ENCODE peak calls at places on chromosomes 1 and 21, in six cellular contexts. Q is foreskin fibroblast, G is choroid plexus epithelial cell, D is AG04450, T is pancreas, V is testis. I is an unnamed sample.

GRCh38 chr1:89633745-89634625 is 1.1 kb downstream of the LRRC8C start:
- DNase-seq in Q (no peak), G (peak; percentile 49), D (no peak), T (no peak), V (peak; percentile 50), I (no peak)

GRCh38 chr21:42818328-42818749 is 61.0 kb downstream of the WDR4 start:
- DNase-seq in Q (peak; percentile 33), G (peak; percentile 71), D (no peak), T (peak; percentile 44), V (peak; percentile 83), I (peak; percentile 56)

GRCh38 chr1:180282401-180282800 is 52.3 kb downstream of the LHX4 start:
- DNase-seq in Q (no peak), G (no peak), D (no peak), T (no peak), V (no peak), I (no peak)

GRCh38 chr1:170586321-170586855 is 54.4 kb downstream of the GORAB start:
- DNase-seq in Q (peak; percentile 47), G (no peak), D (no peak), T (no peak), V (peak; percentile 28), I (peak; percentile 54)

GRCh38 chr1:207925210-207925609 is 14.3 kb upstream of the CD34 start:
- DNase-seq in Q (no peak), G (peak; percentile 9), D (no peak), T (no peak), V (peak; percentile 48), I (peak; percentile 99)

GRCh38 chr1:163035791-163036249 is 33.3 kb upstream of the RGS4 start:
- DNase-seq in Q (peak; percentile 79), G (peak; percentile 84), D (peak; percentile 65), T (no peak), V (no peak), I (no peak)

GRCh38 chr1:31581821-31582810 is 5.8 kb downstream of the TINAGL1 start:
- DNase-seq in Q (no peak), G (no peak), D (no peak), T (no peak), V (peak; percentile 6), I (no peak)

GRCh38 chr1:214983126-214983869 is 99.2 kb upstream of the KCNK2 start:
- DNase-seq in Q (peak; percentile 41), G (peak; percentile 62), D (peak; percentile 29), T (no peak), V (no peak), I (no peak)

GRCh38 chr1:228265167-228265566 is 57.3 kb downstream of the OBSCN start:
- DNase-seq in Q (no peak), G (peak; percentile 48), D (no peak), T (no peak), V (no peak), I (no peak)

GRCh38 chr1:42221952-42222606 is 57.5 kb upstream of the GUCA2A start:
- DNase-seq in Q (no peak), G (peak; percentile 82), D (no peak), T (no peak), V (no peak), I (no peak)

GRCh38 chr1:2808831-2809605 is 7.5 kb upstream of the TTC34 start:
- DNase-seq in Q (no peak), G (no peak), D (no peak), T (no peak), V (no peak), I (no peak)

GRCh38 chr1:107897428-107898339 is 67.3 kb downstream of the VAV3 start:
- DNase-seq in Q (no peak), G (no peak), D (no peak), T (no peak), V (no peak), I (no peak)

GRCh38 chr1:212852105-212852688 is 4.7 kb upstream of the SPATA45 start:
- DNase-seq in Q (no peak), G (no peak), D (no peak), T (no peak), V (no peak), I (no peak)

GRCh38 chr1:44294588-44295007 is 60.5 kb downstream of the ERI3 start:
- DNase-seq in Q (peak; percentile 73), G (peak; percentile 23), D (peak; percentile 11), T (no peak), V (peak; percentile 85), I (peak; percentile 75)

GRCh38 chr1:7149080-7149838 is 364.0 kb downstream of the CAMTA1 start:
- DNase-seq in Q (no peak), G (peak; percentile 62), D (no peak), T (peak; percentile 58), V (peak; percentile 28), I (no peak)

GRCh38 chr1:58883037-58883887 is 99.4 kb upstream of the JUN start:
- DNase-seq in Q (peak; percentile 96), G (peak; percentile 99), D (peak; percentile 79), T (peak; percentile 58), V (peak; percentile 50), I (no peak)

GRCh38 chr1:154972213-154972516 is 1.6 kb upstream of the SHC1 start:
- DNase-seq in Q (no peak), G (no peak), D (no peak), T (no peak), V (no peak), I (no peak)
- H3K4me3 ChIP-seq in Q (peak overlapping the region; percentile 69), G (peak overlapping the region; percentile 83), D (peak overlapping the region; percentile 77), T (peak overlapping the region; percentile 52), V (no peak overlapping the region), I (no peak overlapping the region)

GRCh38 chr21:21230672-21231071 is 232.5 kb downstream of the NCAM2 start:
- DNase-seq in Q (no peak), G (peak; percentile 54), D (no peak), T (no peak), V (no peak), I (no peak)

GRCh38 chr21:21236981-21237380 is 238.8 kb downstream of the NCAM2 start:
- DNase-seq in Q (no peak), G (no peak), D (no peak), T (no peak), V (no peak), I (no peak)

GRCh38 chr21:21226472-21226871 is 228.3 kb downstream of the NCAM2 start:
- DNase-seq in Q (no peak), G (no peak), D (no peak), T (no peak), V (no peak), I (no peak)

DNA sequence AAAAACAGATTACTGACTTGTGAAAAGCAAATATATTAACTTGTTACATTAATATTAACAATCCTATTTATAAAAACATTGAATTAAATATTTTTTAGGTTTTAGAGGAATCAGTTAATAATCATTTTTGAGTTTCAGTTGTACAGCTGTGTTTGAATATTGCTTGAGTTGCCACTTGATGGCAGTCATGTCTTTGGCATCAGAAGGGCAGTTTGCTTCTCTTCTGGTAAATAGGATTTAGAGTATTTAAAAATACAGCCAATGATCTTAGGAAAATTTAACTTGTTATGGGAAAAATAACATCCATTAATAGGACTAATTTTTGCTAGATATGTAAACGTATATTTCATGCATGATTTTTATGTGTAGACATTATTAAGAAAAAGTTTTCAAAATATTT is 234.1 kb downstream of the NCAM2 start:
- DNase-seq in Q (peak; percentile 23), G (peak; percentile 88), D (peak; percentile 29), T (no peak), V (peak; percentile 40), I (peak; percentile 16)
- TF ChIP-seq CTCF in Q (peak; percentile 37), G (peak; percentile 74), D (peak; percentile 70), T (no peak), V (peak; percentile 35), I (peak; percentile 33)

DNA sequence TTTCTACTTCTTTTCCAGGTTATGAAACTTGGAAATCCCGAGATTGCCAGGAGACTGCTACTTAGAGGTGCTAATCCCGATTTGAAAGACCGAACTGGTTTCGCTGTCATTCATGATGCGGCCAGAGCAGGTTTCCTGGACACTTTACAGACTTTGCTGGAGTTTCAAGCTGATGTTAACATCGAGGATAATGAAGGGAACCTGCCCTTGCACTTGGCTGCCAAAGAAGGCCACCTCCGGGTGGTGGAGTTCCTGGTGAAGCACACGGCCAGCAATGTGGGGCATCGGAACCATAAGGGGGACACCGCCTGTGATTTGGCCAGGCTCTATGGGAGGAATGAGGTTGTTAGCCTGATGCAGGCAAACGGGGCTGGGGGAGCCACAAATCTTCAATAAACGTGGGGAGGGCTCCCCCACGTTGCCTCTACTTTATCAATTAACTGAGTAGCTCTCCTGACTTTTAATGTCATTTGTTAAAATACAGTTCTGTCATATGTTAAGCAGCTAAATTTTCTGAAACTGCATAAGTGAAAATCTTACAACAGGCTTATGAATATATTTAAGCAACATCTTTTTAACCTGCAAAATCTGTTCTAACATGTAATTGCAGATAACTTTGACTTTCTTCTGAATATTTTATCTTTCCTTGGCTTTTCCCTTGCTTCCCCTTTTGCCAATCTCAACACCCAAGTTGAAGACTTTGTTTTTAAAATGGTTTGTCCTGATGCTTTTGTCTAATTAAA is 4.0 kb downstream of the CDKN2C start:
- DNase-seq in Q (no peak), G (no peak), D (no peak), T (no peak), V (no peak), I (peak; percentile 43)
- H3K4me3 ChIP-seq in Q (no peak overlapping the region), G (no peak overlapping the region), D (no peak overlapping the region), T (no peak overlapping the region), V (no peak overlapping the region), I (peak overlapping the region; percentile 90)

GRCh38 chr1:78048446-78048845 is 2.7 kb downstream of the GIPC2 start:
- DNase-seq in Q (no peak), G (no peak), D (no peak), T (no peak), V (no peak), I (no peak)

GRCh38 chr1:78045850-78046778 is at the start of gene GIPC2:
- DNase-seq in Q (no peak), G (peak; percentile 39), D (no peak), T (peak; percentile 54), V (peak; percentile 51), I (no peak)

GRCh38 chr1:78047631-78048030 is 1.9 kb downstream of the GIPC2 start:
- DNase-seq in Q (no peak), G (no peak), D (no peak), T (no peak), V (no peak), I (no peak)

GRCh38 chr1:78045600-78045849 is 241 bp upstream of the GIPC2 start:
- DNase-seq in Q (no peak), G (no peak), D (no peak), T (no peak), V (peak; percentile 33), I (no peak)

DNA sequence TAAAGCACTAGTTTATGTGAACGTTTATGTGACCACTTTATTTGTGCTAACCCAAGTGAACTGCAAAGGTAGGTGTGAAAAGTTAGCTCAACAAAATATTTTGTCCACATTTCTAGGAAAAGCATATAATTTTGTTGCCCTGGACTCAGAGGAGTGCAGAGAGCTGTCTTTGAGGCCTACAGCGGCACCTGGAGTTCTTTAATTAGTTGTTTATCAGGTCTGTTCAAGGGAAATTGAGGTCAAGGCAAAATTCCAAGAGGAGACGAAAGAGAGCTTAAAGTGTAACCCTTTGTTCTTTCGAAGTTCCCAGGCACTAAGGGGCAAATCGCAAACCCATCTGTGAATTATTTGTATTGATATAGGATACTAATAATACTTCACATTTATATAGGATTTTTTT is 1.4 kb downstream of the GIPC2 start:
- DNase-seq in Q (no peak), G (no peak), D (no peak), T (peak; percentile 38), V (no peak), I (no peak)
- TF ChIP-seq CTCF in Q (no peak), G (no peak), D (no peak), T (no peak), V (no peak), I (no peak)

DNA sequence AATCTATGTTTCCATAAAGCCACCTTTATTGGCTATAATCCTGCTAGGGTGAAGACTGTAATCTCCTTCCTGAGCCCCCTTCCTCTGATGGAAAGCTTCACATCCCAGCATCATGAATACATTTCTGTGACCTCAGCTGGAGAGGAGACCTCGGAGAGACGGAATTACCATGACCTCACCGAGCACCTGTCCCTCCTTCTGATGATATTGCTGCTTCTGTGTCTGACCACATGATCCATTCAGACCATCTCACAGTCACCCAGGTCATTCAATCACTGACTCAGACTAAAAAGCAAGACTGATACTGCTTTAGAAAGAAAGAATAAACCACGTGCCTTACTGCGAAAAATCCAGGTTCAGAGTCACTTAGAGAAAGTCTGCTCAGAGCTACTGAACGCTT is 8.8 kb downstream of the KCND3 start:
- DNase-seq in Q (no peak), G (no peak), D (no peak), T (no peak), V (no peak), I (no peak)
- H3K4me3 ChIP-seq in Q (no peak overlapping the region), G (no peak overlapping the region), D (no peak overlapping the region), T (no peak overlapping the region), V (no peak overlapping the region), I (no peak overlapping the region)

I was measured in WERI-Rb-1.